ENCODE peak calls at places on chromosomes 11 and 22, in six cellular contexts. H is A549, Y is IMR-90, V is K562, G is SK-N-SH, M is GM12878. X is an unnamed sample.

GRCh38 chr11:131300304-131300703 is 70.1 kb upstream of the NTM start:
- DNase-seq in H (no peak), Y (no peak), G (no peak), M (no peak), V (no peak), X (no peak)

GRCh38 chr11:12362857-12363256 is 14.5 kb upstream of the PARVA start:
- DNase-seq in G (no peak), Y (no peak), M (no peak), V (no peak), H (no peak), X (no peak)

GRCh38 chr11:118980191-118980881 is 8.8 kb downstream of the FOXR1 start:
- DNase-seq in G (no peak), M (no peak), V (peak; percentile 85), Y (no peak), H (no peak), X (no peak)

GRCh38 chr11:108160970-108161566 is 39.7 kb downstream of the ACAT1 start:
- DNase-seq in H (no peak), V (no peak), M (peak; percentile 36), Y (no peak), G (no peak), X (no peak)

GRCh38 chr11:46001427-46002049 is 79.1 kb downstream of the LARGE2 start:
- DNase-seq in Y (peak; percentile 70), H (no peak), G (no peak), M (no peak), V (no peak), X (no peak)

GRCh38 chr11:101797335-101797734 is 117.5 kb upstream of the CEP126 start:
- DNase-seq in M (no peak), V (no peak), G (no peak), H (peak; percentile 1), Y (peak; percentile 70), X (no peak)

GRCh38 chr11:46069595-46069994 is 51.7 kb downstream of the PHF21A start:
- DNase-seq in H (no peak), Y (no peak), M (no peak), G (no peak), V (no peak), X (no peak)

GRCh38 chr11:27228232-27228631 is 134.8 kb downstream of the CCDC34 start:
- DNase-seq in G (no peak), M (no peak), V (no peak), Y (no peak), H (no peak), X (no peak)

GRCh38 chr11:65485820-65486219 is 13.0 kb upstream of the MALAT1 start:
- DNase-seq in G (no peak), Y (no peak), H (no peak), V (no peak), M (no peak), X (no peak)

GRCh38 chr22:27966168-27967064 is 47.4 kb upstream of the PITPNB start:
- DNase-seq in Y (no peak), V (no peak), M (no peak), H (no peak), G (no peak), X (no peak)

GRCh38 chr22:29369460-29369859 is 18.9 kb downstream of the AP1B1 start:
- DNase-seq in Y (peak; percentile 76), G (no peak), M (no peak), V (peak; percentile 25), H (no peak), X (no peak)

GRCh38 chr22:24433868-24434471 is 6.6 kb downstream of the ADORA2A start:
- DNase-seq in V (no peak), M (peak; percentile 90), H (no peak), Y (peak; percentile 73), G (peak; percentile 18), X (no peak)

GRCh38 chr11:61683961-61684869 is 4.0 kb downstream of the DAGLA start:
- DNase-seq in G (no peak), M (no peak), H (no peak), Y (peak; percentile 43), V (no peak), X (no peak)

GRCh38 chr11:13664351-13664750 is 4.1 kb upstream of the FAR1 start:
- DNase-seq in Y (no peak), V (no peak), M (no peak), G (no peak), H (no peak), X (no peak)

GRCh38 chr11:65498042-65498726 is 661 bp upstream of the MALAT1 start:
- DNase-seq in V (no peak), H (peak; percentile 82), G (no peak), Y (peak; percentile 68), M (peak; percentile 53), X (no peak)

GRCh38 chr22:36818010-36818642 is 1.3 kb upstream of the PVALB start:
- DNase-seq in H (no peak), V (no peak), M (no peak), G (no peak), Y (no peak), X (no peak)

GRCh38 chr11:120248551-120249278 is 8.8 kb downstream of the POU2F3 start:
- DNase-seq in V (no peak), H (no peak), Y (peak; percentile 48), M (peak; percentile 93), G (no peak), X (no peak)

GRCh38 chr11:87265132-87265531 is 227.4 kb downstream of the TMEM135 start:
- DNase-seq in H (no peak), M (no peak), G (no peak), Y (peak; percentile 71), V (no peak), X (no peak)

GRCh38 chr22:43231724-43232034 is 44.7 kb upstream of the TTLL12 start:
- DNase-seq in G (no peak), Y (no peak), H (no peak), M (no peak), V (no peak), X (no peak)

GRCh38 chr22:36765131-36765942 is 10.6 kb downstream of the IFT27 start:
- DNase-seq in H (no peak), G (no peak), M (no peak), Y (no peak), V (no peak), X (no peak)

GRCh38 chr11:12224537-12224893 is 114.1 kb downstream of the MICAL2 start:
- DNase-seq in V (no peak), Y (peak; percentile 94), H (no peak), M (peak; percentile 65), G (no peak), X (no peak)

GRCh38 chr11:45556851-45557707 is 108.3 kb downstream of the CHST1 start:
- DNase-seq in G (no peak), Y (no peak), V (peak; percentile 27), H (peak; percentile 29), M (no peak), X (no peak)

GRCh38 chr22:48199667-48200066 is 1437.2 kb downstream of the TBC1D22A start:
- DNase-seq in H (no peak), M (no peak), V (no peak), G (no peak), Y (no peak), X (no peak)

GRCh38 chr11:107576497-107577086 is 11.1 kb upstream of the ALKBH8 start:
- DNase-seq in H (no peak), M (no peak), G (peak; percentile 61), Y (peak; percentile 47), V (peak; percentile 33), X (peak; percentile 19)

GRCh38 chr11:26276798-26277424 is 55.0 kb upstream of the ANO3 start:
- DNase-seq in Y (peak; percentile 71), H (peak; percentile 62), M (no peak), G (peak; percentile 43), V (peak; percentile 56), X (peak; percentile 38)

DNA sequence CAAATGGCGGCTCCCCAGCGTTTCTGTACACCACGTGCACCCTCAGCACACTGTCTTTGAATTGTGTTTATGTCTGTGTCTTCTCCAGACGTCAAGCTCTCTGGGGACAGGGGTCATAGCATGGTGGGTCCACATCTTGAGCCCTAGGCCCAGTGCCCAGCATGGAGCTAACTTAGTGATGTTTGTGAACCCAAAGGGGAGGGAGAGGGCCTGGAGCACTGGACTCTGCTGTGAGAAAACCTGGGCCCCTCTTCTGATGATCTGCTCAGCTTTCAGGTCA is 4.3 kb downstream of the MRGPRG start:
- DNase-seq in G (no peak), Y (no peak), V (no peak), M (no peak), H (no peak), X (no peak)
- TF ChIP-seq SMC3 in G (no peak), Y (no peak), V (no peak), M (no peak), H (no peak), X (no peak)

DNA sequence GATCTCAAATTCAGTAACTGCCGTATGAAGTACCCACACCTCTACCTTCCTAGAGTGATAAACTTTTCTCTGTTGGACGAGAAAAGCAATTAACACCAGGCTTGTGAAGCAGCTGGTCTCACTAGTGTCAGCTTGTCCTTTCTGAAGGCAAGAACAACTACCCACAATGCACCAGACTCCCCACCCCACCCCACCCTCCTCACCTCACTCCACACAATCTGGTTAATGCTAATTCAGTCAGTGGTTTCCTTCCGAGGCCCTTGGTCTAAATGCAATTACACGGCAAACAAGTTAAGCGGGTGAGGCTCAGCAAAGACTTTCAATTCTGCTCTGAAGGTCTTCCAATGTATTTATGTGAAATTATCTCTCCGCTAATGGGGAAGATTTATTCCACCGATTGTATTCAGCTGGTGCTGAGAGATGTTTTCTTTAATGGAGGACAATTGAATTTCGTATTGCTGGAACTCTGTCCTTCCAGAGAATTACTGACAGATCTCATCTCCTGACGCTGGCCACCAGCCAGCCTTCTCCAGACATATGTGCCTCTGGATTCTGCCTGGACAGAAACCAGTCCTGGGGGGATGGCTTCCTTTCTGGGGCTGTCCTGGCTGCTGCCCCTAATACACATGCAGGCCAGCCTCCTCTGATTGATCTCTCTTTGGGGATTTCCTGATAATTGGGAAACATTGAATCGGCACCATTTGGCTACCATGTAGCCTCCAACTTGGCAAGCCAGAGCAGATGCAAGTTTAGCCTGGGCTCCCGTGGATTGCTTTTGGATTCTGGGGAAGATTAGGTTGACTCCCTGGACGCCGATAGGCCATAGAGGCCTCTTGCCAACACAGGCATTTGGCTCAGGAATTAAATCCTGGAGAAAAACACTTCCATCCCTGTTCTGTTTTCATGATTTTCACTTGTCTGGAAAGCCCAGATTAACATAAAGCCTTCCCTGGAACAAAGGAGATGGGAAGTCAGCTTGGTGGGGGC is 165.8 kb upstream of the NARS2 start:
- DNase-seq in M (no peak), H (no peak), G (peak; percentile 81), V (peak; percentile 19), Y (no peak), X (no peak)
- TF ChIP-seq SMC3 in M (no peak), H (no peak), G (peak; percentile 1), V (no peak), Y (no peak), X (no peak)

DNA sequence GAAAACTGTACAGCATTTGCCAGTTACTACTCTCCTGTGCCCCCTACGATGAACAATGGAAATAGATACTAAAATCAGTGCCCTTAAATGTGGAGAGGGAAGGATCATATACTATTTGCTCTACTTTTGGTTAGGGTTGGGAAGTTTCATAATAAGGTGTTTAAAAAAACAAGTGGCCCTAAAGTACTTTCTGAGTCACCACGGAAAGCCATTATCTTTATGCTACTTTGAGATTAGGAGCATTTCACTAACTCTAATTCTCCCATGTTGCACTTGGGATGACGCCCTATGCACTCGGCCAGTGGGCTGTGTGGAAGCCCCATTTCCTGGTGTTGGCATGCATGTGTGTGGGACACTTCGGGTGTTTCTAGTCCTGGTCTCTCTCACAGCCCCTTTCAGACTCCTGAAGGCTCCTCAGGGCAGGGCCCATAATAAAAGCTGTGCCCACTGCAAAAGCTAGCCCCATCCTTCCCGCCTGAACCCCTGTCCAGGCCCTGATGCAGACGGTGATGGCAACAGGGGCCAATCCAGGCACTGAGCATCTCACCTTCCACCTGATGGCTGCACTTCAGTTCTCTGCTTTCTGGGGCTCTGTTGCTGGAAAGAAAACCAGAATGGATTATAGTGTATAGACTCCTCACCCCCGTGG is 14.8 kb upstream of the FXYD2 start:
- DNase-seq in V (no peak), Y (no peak), G (no peak), H (no peak), M (no peak), X (no peak)
- TF ChIP-seq SMC3 in V (no peak), Y (no peak), G (no peak), H (no peak), M (no peak), X (no peak)

GRCh38 chr22:39306456-39307361 is 12.7 kb downstream of the RPL3 start:
- DNase-seq in V (peak; percentile 60), M (no peak), Y (no peak), H (peak; percentile 54), G (peak; percentile 51), X (no peak)
- TF ChIP-seq SMC3 in V (peak; percentile 65), M (peak; percentile 79), Y (peak; percentile 13), H (peak; percentile 29), G (peak; percentile 27), X (peak; percentile 45)

X was measured in HepG2.